ENCODE peak calls at places on chromosome 15, in four cellular contexts. L, Z, X and S are unnamed samples.

GRCh38 chr15:63655683-63656372 is 58.6 kb downstream of the FBXL22 start:
- DNase-seq in L (no peak), Z (no peak), X (no peak), S (no peak)

GRCh38 chr15:92638709-92639365 is 16.7 kb downstream of the FAM174B start:
- DNase-seq in L (no peak), Z (no peak), X (no peak), S (no peak)

GRCh38 chr15:74172751-74173544 is 562 bp upstream of the ISLR start:
- DNase-seq in L (no peak), Z (no peak), X (no peak), S (peak; percentile 36)

GRCh38 chr15:46677491-46677890 is 1039.8 kb upstream of the SEMA6D start:
- DNase-seq in L (no peak), Z (no peak), X (no peak), S (no peak)

GRCh38 chr15:59304807-59305206 is 67.9 kb downstream of the MYO1E start:
- DNase-seq in L (no peak), Z (no peak), X (no peak), S (no peak)

GRCh38 chr15:38670142-38671002 is 105.8 kb upstream of the RASGRP1 start:
- DNase-seq in L (no peak), Z (no peak), X (no peak), S (no peak)

GRCh38 chr15:37361621-37362020 is 261.3 kb upstream of the MEIS2 start:
- DNase-seq in L (no peak), Z (no peak), X (no peak), S (no peak)

GRCh38 chr15:45442497-45443135 is 64.3 kb upstream of the GATM start:
- DNase-seq in L (no peak), Z (no peak), X (no peak), S (no peak)

GRCh38 chr15:91887321-91887720 is 33.8 kb downstream of the SLCO3A1 start:
- DNase-seq in L (no peak), Z (no peak), X (no peak), S (no peak)

GRCh38 chr15:82999905-83000671 is 11.4 kb downstream of the C15orf40 start:
- DNase-seq in L (peak; percentile 47), Z (peak; percentile 28), X (peak; percentile 43), S (peak; percentile 15)

GRCh38 chr15:41966414-41966812 is 5.9 kb downstream of the EHD4 start:
- DNase-seq in L (no peak), Z (no peak), X (no peak), S (no peak)

GRCh38 chr15:29835301-29835700 is 13.0 kb upstream of the TJP1 start:
- DNase-seq in L (no peak), Z (no peak), X (no peak), S (no peak)

GRCh38 chr15:98609144-98609852 is 39.0 kb upstream of the IGF1R start:
- DNase-seq in L (no peak), Z (no peak), X (no peak), S (peak; percentile 38)

GRCh38 chr15:56149071-56149470 is 94.6 kb downstream of the RFX7 start:
- DNase-seq in L (no peak), Z (no peak), X (no peak), S (no peak)

GRCh38 chr15:43518073-43518761 is 809 bp downstream of the MAP1A start:
- DNase-seq in L (peak; percentile 90), Z (no peak), X (no peak), S (peak; percentile 31)

GRCh38 chr15:95459288-95459687 is 871.2 kb upstream of the NR2F2 start:
- DNase-seq in L (no peak), Z (no peak), X (no peak), S (no peak)

GRCh38 chr15:50758712-50759205 is 6.7 kb downstream of the SPPL2A start:
- DNase-seq in L (no peak), Z (no peak), X (no peak), S (no peak)

DNA sequence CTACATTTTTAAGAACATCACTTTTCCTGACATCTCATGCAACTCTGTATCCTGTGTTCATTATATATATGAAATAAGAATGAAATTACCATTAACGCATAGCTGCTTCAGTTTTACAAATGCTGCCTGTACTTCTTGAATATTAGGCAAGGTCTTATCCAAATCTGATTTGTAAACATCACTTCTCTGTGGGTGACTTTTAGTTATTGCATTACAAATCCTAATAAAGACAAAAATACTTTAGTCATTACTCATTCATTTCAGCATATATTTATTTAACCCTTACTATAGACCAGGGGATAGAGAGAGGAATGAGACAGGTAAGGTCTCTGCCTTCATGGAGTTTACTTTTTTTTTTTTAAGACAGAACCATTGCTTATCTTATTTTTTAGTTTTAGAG is 36.8 kb downstream of the MTMR10 start:
- DNase-seq in L (no peak), Z (no peak), X (no peak), S (no peak)
- TF ChIP-seq ETV6 in L (no peak), Z (no peak), X (no peak), S (no peak)

GRCh38 chr15:68672781-68673205 is 94.0 kb downstream of the CORO2B start:
- DNase-seq in L (no peak), Z (no peak), X (no peak), S (peak; percentile 49)
- TF ChIP-seq SP1 in L (no peak), Z (no peak), X (no peak), S (no peak)

DNA sequence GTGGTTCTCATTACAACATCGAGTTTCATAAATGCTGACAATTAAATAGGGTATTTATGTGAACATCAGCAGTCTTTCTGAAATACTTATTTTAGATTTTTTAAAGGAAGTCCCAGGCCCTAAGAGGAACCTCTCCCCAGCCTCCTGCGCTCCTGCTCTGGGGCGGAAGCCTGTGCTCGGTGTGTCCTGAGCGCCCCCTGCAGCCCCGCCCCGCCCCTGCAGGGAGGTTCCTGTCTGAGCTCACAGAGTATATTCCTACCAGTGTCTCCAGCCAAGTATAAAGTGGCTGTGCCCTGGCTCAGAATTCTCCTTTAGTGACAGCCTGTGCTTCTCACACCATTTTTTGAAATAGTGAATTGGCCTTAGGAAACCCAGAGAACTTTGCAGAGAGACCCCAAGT is 567.9 kb downstream of the GOLGA6L6 start:
- DNase-seq in L (peak; percentile 12), Z (no peak), X (no peak), S (no peak)
- TF ChIP-seq ETV6 in L (no peak), Z (no peak), X (no peak), S (no peak)

DNA sequence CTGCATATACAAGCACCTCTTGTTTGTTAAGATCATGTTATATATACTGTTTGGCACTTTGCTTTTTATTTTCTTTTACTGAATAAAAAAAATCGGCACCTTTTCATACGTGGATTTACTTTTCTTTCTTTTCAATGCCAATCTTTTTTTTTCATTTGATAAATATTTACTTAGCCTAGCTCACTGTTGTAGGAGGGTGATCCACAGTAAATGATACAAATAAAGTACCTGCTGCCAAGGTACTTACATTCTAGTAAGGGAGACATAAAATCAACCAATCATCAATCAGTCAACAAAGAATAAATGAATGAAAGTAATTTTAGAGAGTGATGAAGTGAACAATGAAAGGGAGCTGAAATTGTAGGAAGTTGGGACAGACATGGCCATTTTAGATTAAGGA is 18.3 kb downstream of the GNB5 start:
- DNase-seq in L (no peak), Z (no peak), X (no peak), S (no peak)
- TF ChIP-seq SP1 in L (no peak), Z (no peak), X (no peak), S (no peak)

DNA sequence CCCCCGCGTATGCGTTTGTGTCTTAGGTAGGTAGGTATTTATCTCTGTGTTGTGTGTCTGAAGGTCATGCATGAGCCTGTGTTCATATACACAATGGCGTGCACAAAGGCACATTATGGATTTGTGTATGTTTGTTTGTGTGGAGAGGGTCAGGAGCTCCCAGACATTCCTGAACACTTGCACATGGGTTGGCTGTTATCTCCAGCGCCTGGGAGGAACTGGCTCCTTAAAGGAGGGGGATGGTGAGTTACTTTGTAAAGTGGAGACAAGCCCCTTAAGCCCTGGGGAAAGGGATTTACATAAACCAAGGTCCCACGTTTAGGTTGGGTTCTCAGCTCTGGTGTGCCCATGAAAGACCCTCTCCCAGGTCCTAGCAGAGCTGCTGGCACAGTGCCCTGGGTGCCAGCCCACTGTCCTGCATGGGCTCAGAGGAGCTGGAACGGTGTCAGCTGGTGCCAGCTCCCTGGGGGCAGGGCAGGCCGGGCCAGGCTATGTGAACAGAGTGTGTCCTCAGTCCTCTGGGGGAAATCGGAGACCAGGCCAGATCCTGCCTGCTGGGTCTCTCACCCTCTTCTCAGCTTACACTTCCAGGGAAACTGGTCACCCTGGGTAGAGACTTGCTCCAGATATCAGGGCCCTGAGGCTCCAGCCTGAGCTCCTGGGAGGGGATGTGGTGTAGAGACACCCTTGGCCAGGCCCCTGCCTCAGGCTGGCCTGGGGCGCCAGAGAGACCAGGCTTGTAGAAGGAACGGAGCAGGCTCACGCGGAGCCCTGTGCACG is 25.1 kb downstream of the SNX33 start:
- DNase-seq in L (no peak), Z (no peak), X (no peak), S (no peak)
- TF ChIP-seq ETV6 in L (no peak), Z (no peak), X (no peak), S (no peak)